ENCODE peak calls at places on chromosomes 13 and 19, in eight cellular contexts. A, Z, B, F, N, G, R and M are unnamed samples.
A peak's percentile ranks its signal among the peaks of the same experiment; 100 is the strongest.

GRCh38 chr13:60838581-60838980 is 441.6 kb downstream of the TDRD3 start:
- DNase-seq in N (peak; percentile 8), A (no peak), R (no peak), Z (no peak), F (no peak), G (no peak), B (no peak), M (peak; percentile 40)

GRCh38 chr13:27619093-27619705 is 1.1 kb downstream of the LNX2 start:
- DNase-seq in Z (no peak), R (no peak), G (peak; percentile 55), B (no peak), F (peak; percentile 29), A (no peak), N (peak; percentile 71), M (peak; percentile 36)

GRCh38 chr13:98284677-98285076 is 107.6 kb upstream of the RNF113B start:
- DNase-seq in A (no peak), B (no peak), G (no peak), F (no peak), Z (no peak), N (no peak), R (no peak), M (no peak)

GRCh38 chr19:43623889-43624670 is 4.7 kb upstream of the ZNF428 start:
- DNase-seq in G (no peak), B (no peak), N (no peak), F (no peak), A (no peak), R (peak; percentile 75), Z (no peak), M (no peak)

GRCh38 chr19:33463194-33463593 is 58.4 kb downstream of the PEPD start:
- DNase-seq in A (no peak), F (no peak), Z (no peak), G (peak; percentile 64), R (no peak), B (no peak), N (no peak), M (no peak)

GRCh38 chr19:46493236-46494114 is 2.2 kb downstream of the PNMA8B start:
- DNase-seq in Z (no peak), B (no peak), A (peak; percentile 50), R (peak; percentile 23), F (no peak), N (no peak), G (no peak), M (no peak)

GRCh38 chr19:41994994-41995958 is 1.2 kb upstream of the ATP1A3 start:
- DNase-seq in R (no peak), A (no peak), Z (no peak), N (no peak), G (no peak), B (no peak), F (no peak), M (no peak)

GRCh38 chr13:49400755-49401659 is 42.9 kb downstream of the CAB39L start:
- DNase-seq in R (peak; percentile 5), N (peak; percentile 38), A (peak; percentile 21), B (peak; percentile 25), Z (peak; percentile 41), G (peak; percentile 87), F (peak; percentile 44), M (peak; percentile 57)

GRCh38 chr13:23986619-23987018 is 89.3 kb upstream of the C1QTNF9B start:
- DNase-seq in A (no peak), F (no peak), B (no peak), Z (peak; percentile 88), G (peak; percentile 98), R (no peak), N (peak; percentile 99), M (no peak)

GRCh38 chr19:23972161-23972560 is 57.5 kb downstream of the ZNF726 start:
- DNase-seq in A (no peak), N (no peak), Z (no peak), G (no peak), B (no peak), R (peak; percentile 6), F (no peak), M (no peak)

GRCh38 chr13:102628559-102628958 is 31.8 kb downstream of the TPP2 start:
- DNase-seq in B (no peak), Z (no peak), G (no peak), F (no peak), A (no peak), R (no peak), N (no peak), M (no peak)

GRCh38 chr13:95752677-95753076 is 75.7 kb downstream of the DNAJC3 start:
- DNase-seq in R (no peak), B (no peak), N (no peak), G (no peak), Z (no peak), F (no peak), A (no peak), M (no peak)

GRCh38 chr19:52507266-52507665 is 20.2 kb upstream of the ZNF808 start:
- DNase-seq in Z (no peak), F (no peak), R (no peak), B (no peak), G (no peak), N (no peak), A (no peak), M (no peak)

GRCh38 chr13:106151056-106151699 is 384.3 kb downstream of the EFNB2 start:
- DNase-seq in F (peak; percentile 41), Z (peak; percentile 59), A (no peak), B (no peak), G (peak; percentile 84), N (peak; percentile 100), R (no peak), M (peak; percentile 99)

GRCh38 chr19:3142292-3142670 is 6.4 kb downstream of the GNA15 start:
- DNase-seq in Z (peak; percentile 42), F (no peak), N (peak; percentile 67), G (peak; percentile 87), B (peak; percentile 44), R (no peak), A (no peak), M (peak; percentile 86)

GRCh38 chr13:94033098-94033497 is 446.4 kb downstream of the DCT start:
- DNase-seq in N (no peak), A (no peak), G (no peak), Z (no peak), F (no peak), R (no peak), B (no peak), M (no peak)

GRCh38 chr13:45472171-45472705 is 7.5 kb downstream of the COG3 start:
- DNase-seq in R (no peak), G (peak; percentile 20), F (no peak), A (no peak), N (peak; percentile 10), B (no peak), Z (no peak), M (peak; percentile 19)

GRCh38 chr13:36130168-36130541 is 1.0 kb downstream of the DCLK1 start:
- DNase-seq in G (no peak), F (no peak), N (no peak), A (no peak), R (no peak), B (no peak), Z (no peak), M (no peak)

GRCh38 chr13:36131215-36131930 is at the start of gene DCLK1:
- DNase-seq in G (no peak), R (peak; percentile 80), N (no peak), Z (no peak), A (peak; percentile 76), B (peak; percentile 75), F (peak; percentile 45), M (no peak)

GRCh38 chr13:36131931-36132297 is 732 bp upstream of the DCLK1 start:
- DNase-seq in A (peak; percentile 64), F (peak; percentile 29), B (peak; percentile 68), R (no peak), N (peak; percentile 50), Z (no peak), G (no peak), M (no peak)

GRCh38 chr13:36130542-36131214 is 504 bp downstream of the DCLK1 start:
- DNase-seq in N (no peak), B (peak; percentile 45), A (peak; percentile 34), G (no peak), F (no peak), R (peak; percentile 80), Z (no peak), M (no peak)

DNA sequence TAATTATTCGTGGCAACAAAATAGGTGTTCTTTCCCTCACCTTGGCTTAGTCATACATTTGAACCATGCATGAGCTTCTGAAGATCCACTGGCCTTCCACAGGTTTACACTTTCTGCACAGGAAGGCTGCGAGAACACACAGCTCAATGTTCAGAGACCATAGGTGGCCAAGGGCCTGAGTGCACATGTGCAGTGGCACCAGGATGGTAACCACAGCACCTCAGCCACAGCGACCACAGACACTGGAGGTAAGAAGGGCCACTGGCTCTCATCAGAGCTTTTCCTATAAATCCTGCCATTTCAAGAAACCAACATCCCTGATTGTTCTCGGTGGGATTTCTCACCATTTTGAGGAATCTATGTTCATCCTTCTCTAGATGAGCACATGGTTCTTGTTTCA is 1.6 kb downstream of the DCLK1 start:
- DNase-seq in B (no peak), F (no peak), R (no peak), N (no peak), Z (no peak), A (no peak), G (no peak), M (no peak)
- H3K4me3 ChIP-seq in B (peak overlapping the region; percentile 1), F (no peak overlapping the region), R (no peak overlapping the region), N (peak overlapping the region; percentile 59), Z (no peak overlapping the region), A (no peak overlapping the region), G (no peak overlapping the region), M (no peak overlapping the region)

GRCh38 chr19:18792661-18793060 is 1.6 kb upstream of the COMP start:
- DNase-seq in G (no peak), Z (no peak), R (no peak), B (no peak), N (no peak), F (no peak), A (no peak), M (no peak)
- H3K27me3 ChIP-seq in G (peaks cover 67% of the 10 kb centered on the region), Z (peaks cover 63% of the 10 kb centered on the region), R (peaks cover 52% of the 10 kb centered on the region), B (peaks cover 12% of the 10 kb centered on the region), N (peaks cover 50% of the 10 kb centered on the region), F (peaks cover 61% of the 10 kb centered on the region), A (peaks cover 42% of the 10 kb centered on the region), M (peaks cover 31% of the 10 kb centered on the region)

DNA sequence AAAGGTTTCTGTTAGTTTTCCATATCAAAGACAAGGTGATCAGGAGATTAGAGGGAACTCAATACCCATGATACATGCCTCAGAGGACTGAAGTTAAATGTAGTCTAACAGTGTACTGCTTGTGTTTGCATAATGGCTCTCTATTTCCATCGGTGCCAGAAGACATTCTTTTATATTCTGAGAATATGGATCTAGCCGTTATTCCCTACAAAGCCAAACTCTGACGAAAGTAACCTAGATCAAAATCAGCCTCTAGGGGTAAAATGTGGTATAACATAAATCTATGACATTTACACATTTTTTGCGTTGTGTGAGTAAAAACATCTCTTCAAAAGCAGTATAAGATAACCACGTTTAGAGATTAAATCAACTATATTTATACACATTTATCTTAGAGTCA is 2232.7 kb downstream of the PCDH9 start:
- DNase-seq in R (no peak), N (no peak), B (no peak), G (no peak), Z (no peak), A (no peak), F (no peak), M (no peak)
- TF ChIP-seq CTCF in R (no peak), N (no peak), B (no peak), G (no peak), Z (peak; percentile 14), A (no peak), F (no peak), M (no peak)

DNA sequence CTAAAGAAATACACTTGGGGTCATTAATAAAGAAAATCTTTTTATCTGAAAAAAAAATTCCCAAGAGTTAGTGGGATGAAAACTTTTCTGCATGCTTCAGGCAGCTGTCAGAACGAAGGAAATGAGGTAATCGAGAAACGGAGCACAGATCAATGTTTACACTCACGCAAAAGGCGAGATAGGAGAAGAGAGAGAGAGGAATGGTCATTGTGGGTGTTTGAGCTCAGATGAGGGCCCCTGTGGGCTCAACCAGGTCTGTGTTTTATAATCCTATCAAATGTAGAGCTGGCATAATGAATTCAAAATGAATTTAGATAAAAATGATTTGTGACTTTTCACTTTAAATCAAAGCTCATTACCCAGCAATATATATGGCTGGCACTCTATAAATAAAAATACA is 6.3 kb upstream of the RXFP2 start:
- DNase-seq in Z (no peak), N (peak; percentile 2), R (peak; percentile 44), G (peak; percentile 40), F (no peak), B (no peak), A (no peak), M (no peak)
- H3K4me3 ChIP-seq in Z (peak overlapping the region; percentile 18), N (no peak overlapping the region), R (no peak overlapping the region), G (peak overlapping the region; percentile 10), F (no peak overlapping the region), B (no peak overlapping the region), A (no peak overlapping the region), M (no peak overlapping the region)